ENCODE peak calls at places on chromosome 5, in ten cellular contexts. Q is natural killer cell treated with Interleukin-12 subunit alpha and Interleukin-12 subunit beta and Interleukin-15 and Interleukin-18, amount 100 ng/mL, for 72 hours; D is stimulated activated naive CD4-positive, alpha-beta T cell treated with Interleukin-2 at 50 U/mL for 16 hours; V is activated T-helper 1 cell treated with anti-CD3 and anti-CD28 coated beads, Interleukin-2, amount 50 U/mL, for 16 hours; C is NCI-H510A; T is SK-MEL-5; B is mesenchymal stem cell; S is NT2/D1; Z is iris pigment epithelial cell; A is mammary epithelial cell. J is an unnamed sample.

GRCh38 chr5:113058269-113058668 is 81.7 kb downstream of the DCP2 start:
- DNase-seq in B (no peak), A (no peak), Z (no peak), T (no peak), C (no peak), S (no peak), V (no peak), D (no peak), Q (no peak), J (no peak)

GRCh38 chr5:35003018-35003957 is 44.5 kb downstream of the AGXT2 start:
- DNase-seq in C (peak), Q (no peak), B (peak), D (peak), Z (peak), S (peak), V (peak), A (peak), T (peak), J (peak)

GRCh38 chr5:157538311-157538710 is 37.3 kb downstream of the ADAM19 start:
- DNase-seq in S (no peak), T (no peak), D (no peak), Z (no peak), C (no peak), V (no peak), B (no peak), Q (no peak), A (no peak), J (no peak)

GRCh38 chr5:82295144-82295543 is 17.0 kb upstream of the RPS23 start:
- DNase-seq in V (no peak), B (no peak), Q (no peak), T (peak), A (no peak), C (no peak), S (no peak), Z (peak), D (no peak), J (no peak)

GRCh38 chr5:127844631-127845030 is 141.4 kb downstream of the CCDC192 start:
- DNase-seq in Z (no peak), V (no peak), S (no peak), Q (no peak), T (peak), D (no peak), B (no peak), A (no peak), C (no peak), J (peak)

GRCh38 chr5:115601709-115602584 is at the start of gene TICAM2:
- DNase-seq in V (peak), B (peak), D (peak), Q (peak), Z (peak), T (no peak), C (no peak), S (no peak), A (peak), J (peak)

GRCh38 chr5:171615201-171616001 is 170.2 kb upstream of the SMIM23 start:
- DNase-seq in D (no peak), B (no peak), V (no peak), Z (peak), C (peak), T (no peak), S (no peak), Q (no peak), A (no peak), J (no peak)

GRCh38 chr5:548256-548655 is 24.0 kb upstream of the SLC9A3 start:
- DNase-seq in T (no peak), Q (peak), V (no peak), C (no peak), Z (peak), B (no peak), S (no peak), A (no peak), D (no peak), J (no peak)

GRCh38 chr5:145244788-145245187 is 590.4 kb downstream of the PRELID2 start:
- DNase-seq in A (no peak), D (no peak), V (no peak), B (no peak), T (no peak), C (no peak), S (no peak), Q (no peak), Z (peak), J (no peak)

GRCh38 chr5:158877124-158877581 is 222.6 kb downstream of the EBF1 start:
- DNase-seq in B (no peak), V (no peak), D (no peak), Z (peak), C (no peak), A (no peak), S (no peak), T (no peak), Q (no peak), J (no peak)

GRCh38 chr5:10590226-10591047 is 26.6 kb downstream of the ANKRD33B start:
- DNase-seq in Q (no peak), T (peak), Z (peak), A (peak), S (peak), D (no peak), B (peak), V (no peak), C (no peak), J (no peak)